ENCODE peak calls at places on chromosomes 7 and 10, in seven cellular contexts. O, W, R, Y, A, K and N are unnamed samples.

GRCh38 chr7:108138911-108139310 is 8.8 kb upstream of the LAMB4 start:
- DNase-seq in O (no peak), W (no peak), R (no peak), Y (no peak), A (no peak), K (no peak), N (no peak)

GRCh38 chr7:916291-916941 is 38.1 kb downstream of the ADAP1 start:
- DNase-seq in O (peak), W (peak), R (no peak), Y (no peak), A (no peak), K (no peak), N (no peak)

GRCh38 chr10:3220853-3221252 is 48.3 kb upstream of the PITRM1 start:
- DNase-seq in O (no peak), W (no peak), R (no peak), Y (no peak), A (no peak), K (no peak), N (no peak)

GRCh38 chr7:112199035-112199655 is 7.1 kb downstream of the DOCK4 start:
- DNase-seq in O (no peak), W (no peak), R (no peak), Y (no peak), A (no peak), K (no peak), N (no peak)

GRCh38 chr10:79322616-79323566 is 24.4 kb upstream of the PPIF start:
- DNase-seq in O (no peak), W (no peak), R (peak), Y (no peak), A (peak), K (peak), N (no peak)

GRCh38 chr7:74637745-74638144 is 19.8 kb upstream of the GTF2I start:
- DNase-seq in O (no peak), W (no peak), R (no peak), Y (no peak), A (no peak), K (no peak), N (no peak)

GRCh38 chr7:152435384-152436278 is at the start of gene KMT2C:
- DNase-seq in O (no peak), W (peak), R (peak), Y (peak), A (peak), K (no peak), N (no peak)

GRCh38 chr7:31251441-31251840 is 89.1 kb downstream of the NEUROD6 start:
- DNase-seq in O (no peak), W (no peak), R (no peak), Y (peak), A (no peak), K (no peak), N (no peak)

GRCh38 chr10:17758896-17759295 is 6.9 kb downstream of the TMEM236 start:
- DNase-seq in O (no peak), W (no peak), R (no peak), Y (no peak), A (no peak), K (no peak), N (no peak)

GRCh38 chr10:47362199-47362598 is 14.0 kb downstream of the RBP3 start:
- DNase-seq in O (no peak), W (no peak), R (no peak), Y (no peak), A (no peak), K (no peak), N (no peak)

GRCh38 chr10:84540617-84541288 is 212.4 kb downstream of the CCSER2 start:
- DNase-seq in O (no peak), W (peak), R (peak), Y (peak), A (peak), K (no peak), N (peak)

GRCh38 chr7:112362053-112362650 is 88.1 kb upstream of the IFRD1 start:
- DNase-seq in O (no peak), W (no peak), R (no peak), Y (peak), A (no peak), K (no peak), N (no peak)

GRCh38 chr7:44673324-44673723 is 66.9 kb downstream of the OGDH start:
- DNase-seq in O (no peak), W (no peak), R (no peak), Y (no peak), A (no peak), K (no peak), N (no peak)

GRCh38 chr7:13144622-13145021 is 457.2 kb downstream of the ARL4A start:
- DNase-seq in O (no peak), W (no peak), R (no peak), Y (no peak), A (no peak), K (no peak), N (no peak)

GRCh38 chr7:3188946-3189345 is 112.1 kb upstream of the SDK1 start:
- DNase-seq in O (no peak), W (no peak), R (no peak), Y (no peak), A (no peak), K (no peak), N (no peak)

GRCh38 chr10:121753726-121754476 is 155.7 kb upstream of the FGFR2 start:
- DNase-seq in O (no peak), W (no peak), R (no peak), Y (no peak), A (peak), K (peak), N (no peak)

GRCh38 chr10:111392910-111393309 is 316.1 kb downstream of the ADRA2A start:
- DNase-seq in O (no peak), W (no peak), R (no peak), Y (no peak), A (no peak), K (no peak), N (no peak)

GRCh38 chr7:135177021-135177696 is 6.7 kb upstream of the CYREN start:
- DNase-seq in O (peak), W (peak), R (no peak), Y (no peak), A (no peak), K (no peak), N (no peak)

GRCh38 chr10:26881600-26882331 is 21.0 kb upstream of the ABI1 start:
- DNase-seq in O (no peak), W (no peak), R (no peak), Y (peak), A (no peak), K (no peak), N (no peak)

GRCh38 chr10:63166742-63167258 is 33.7 kb downstream of the NRBF2 start:
- DNase-seq in O (no peak), W (no peak), R (peak), Y (peak), A (peak), K (peak), N (no peak)

GRCh38 chr7:97015787-97016391 is 8.7 kb downstream of the DLX5 start:
- DNase-seq in O (no peak), W (no peak), R (no peak), Y (no peak), A (no peak), K (no peak), N (no peak)

GRCh38 chr7:107605223-107605815 is 25.3 kb downstream of the BCAP29 start:
- DNase-seq in O (no peak), W (no peak), R (no peak), Y (no peak), A (no peak), K (no peak), N (no peak)

GRCh38 chr7:4610768-4611467 is 71.2 kb upstream of the FOXK1 start:
- DNase-seq in O (no peak), W (peak), R (peak), Y (peak), A (peak), K (peak), N (no peak)

GRCh38 chr7:116782177-116782711 is 80.1 kb upstream of the CAPZA2 start:
- DNase-seq in O (no peak), W (no peak), R (no peak), Y (peak), A (no peak), K (no peak), N (no peak)

GRCh38 chr7:158648787-158649186 is 55.8 kb downstream of the NCAPG2 start:
- DNase-seq in O (no peak), W (no peak), R (no peak), Y (no peak), A (no peak), K (no peak), N (no peak)

GRCh38 chr7:51647486-51647885 is 330.9 kb upstream of the COBL start:
- DNase-seq in O (no peak), W (no peak), R (no peak), Y (no peak), A (no peak), K (no peak), N (no peak)

GRCh38 chr7:57203161-57203791 is 71.0 kb upstream of the ZNF479 start:
- DNase-seq in O (peak), W (no peak), R (no peak), Y (no peak), A (no peak), K (no peak), N (peak)

GRCh38 chr10:12081470-12081869 is 12.7 kb downstream of the DHTKD1 start:
- DNase-seq in O (no peak), W (no peak), R (no peak), Y (no peak), A (no peak), K (no peak), N (no peak)

GRCh38 chr7:127776776-127777390 is 124.9 kb downstream of the SND1 start:
- DNase-seq in O (no peak), W (no peak), R (no peak), Y (no peak), A (no peak), K (no peak), N (no peak)

GRCh38 chr7:132004528-132004927 is 448.1 kb upstream of the PODXL start:
- DNase-seq in O (no peak), W (peak), R (no peak), Y (no peak), A (no peak), K (no peak), N (no peak)

GRCh38 chr7:47194516-47194915 is 387.4 kb downstream of the TNS3 start:
- DNase-seq in O (no peak), W (no peak), R (peak), Y (no peak), A (no peak), K (no peak), N (peak)

GRCh38 chr7:47196106-47196630 is 385.7 kb downstream of the TNS3 start:
- DNase-seq in O (no peak), W (no peak), R (no peak), Y (no peak), A (no peak), K (no peak), N (no peak)

GRCh38 chr7:47197508-47197907 is 384.4 kb downstream of the TNS3 start:
- DNase-seq in O (no peak), W (no peak), R (no peak), Y (no peak), A (no peak), K (no peak), N (no peak)

GRCh38 chr7:47198159-47198558 is 383.8 kb downstream of the TNS3 start:
- DNase-seq in O (no peak), W (no peak), R (no peak), Y (no peak), A (no peak), K (no peak), N (no peak)

GRCh38 chr7:47195641-47196040 is 386.3 kb downstream of the TNS3 start:
- DNase-seq in O (no peak), W (no peak), R (no peak), Y (peak), A (no peak), K (no peak), N (peak)
- TF ChIP-seq CTCF in O (no peak), W (no peak), R (no peak), Y (peak), A (peak), K (no peak), N (no peak)

GRCh38 chr10:308572-309085 is 173.4 kb downstream of the ZMYND11 start:
- DNase-seq in O (no peak), W (no peak), R (peak), Y (no peak), A (no peak), K (no peak), N (no peak)
- TF ChIP-seq CTCF in O (no peak), W (no peak), R (no peak), Y (no peak), A (no peak), K (no peak), N (no peak)

GRCh38 chr10:132886211-132887099 is 55.9 kb downstream of the CFAP46 start:
- DNase-seq in O (peak), W (no peak), R (no peak), Y (no peak), A (no peak), K (no peak), N (no peak)
- TF ChIP-seq CTCF in O (no peak), W (no peak), R (no peak), Y (no peak), A (no peak), K (no peak), N (no peak)

DNA sequence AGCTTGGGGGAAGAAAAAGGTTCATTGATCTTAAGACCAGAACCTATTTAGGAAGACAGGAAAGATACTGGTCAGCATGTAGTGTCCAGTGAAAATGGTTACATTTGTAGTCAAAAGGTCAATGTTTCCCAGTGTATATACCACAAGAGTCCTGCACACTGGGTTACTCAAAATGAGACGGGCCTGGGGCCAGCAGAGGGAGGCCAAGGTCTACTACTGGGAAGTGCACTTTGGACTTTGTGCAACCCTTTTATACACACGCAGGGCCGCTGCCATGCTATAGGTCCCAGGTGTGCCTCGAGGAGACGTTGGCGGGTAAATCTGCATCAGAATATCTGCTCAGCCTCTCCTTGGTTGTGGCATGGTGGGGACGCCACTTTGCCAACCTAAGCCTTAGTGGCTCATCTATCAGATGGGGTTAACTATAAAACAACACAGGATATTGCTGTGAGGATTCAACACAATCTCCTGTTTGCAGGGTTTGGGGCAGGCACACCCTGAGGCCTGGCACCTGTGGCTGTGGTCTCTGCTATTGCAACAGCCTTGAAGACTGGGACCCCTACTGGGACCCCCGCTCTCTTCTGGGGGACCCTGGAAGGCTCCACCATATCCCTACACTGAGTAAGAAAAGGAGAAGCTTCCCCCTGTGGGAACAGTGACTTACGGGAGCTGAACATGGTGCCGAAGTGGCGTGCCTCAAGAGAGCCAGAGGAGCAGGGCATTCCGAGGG is 19.7 kb downstream of the CLRN3 start:
- DNase-seq in O (no peak), W (no peak), R (peak), Y (no peak), A (no peak), K (no peak), N (peak)
- TF ChIP-seq CTCF in O (peak), W (no peak), R (peak), Y (no peak), A (no peak), K (no peak), N (no peak)

GRCh38 chr7:76356823-76357222 is 2.0 kb downstream of the YWHAG start:
- DNase-seq in O (no peak), W (no peak), R (no peak), Y (peak), A (no peak), K (no peak), N (no peak)

GRCh38 chr7:76359111-76359986 is 558 bp upstream of the YWHAG start:
- DNase-seq in O (peak), W (peak), R (peak), Y (peak), A (peak), K (peak), N (peak)

GRCh38 chr7:76357379-76358052 is 1.3 kb downstream of the YWHAG start:
- DNase-seq in O (no peak), W (no peak), R (no peak), Y (no peak), A (no peak), K (no peak), N (no peak)

GRCh38 chr7:76358053-76358477 is 726 bp downstream of the YWHAG start:
- DNase-seq in O (no peak), W (no peak), R (peak), Y (peak), A (peak), K (no peak), N (no peak)

DNA sequence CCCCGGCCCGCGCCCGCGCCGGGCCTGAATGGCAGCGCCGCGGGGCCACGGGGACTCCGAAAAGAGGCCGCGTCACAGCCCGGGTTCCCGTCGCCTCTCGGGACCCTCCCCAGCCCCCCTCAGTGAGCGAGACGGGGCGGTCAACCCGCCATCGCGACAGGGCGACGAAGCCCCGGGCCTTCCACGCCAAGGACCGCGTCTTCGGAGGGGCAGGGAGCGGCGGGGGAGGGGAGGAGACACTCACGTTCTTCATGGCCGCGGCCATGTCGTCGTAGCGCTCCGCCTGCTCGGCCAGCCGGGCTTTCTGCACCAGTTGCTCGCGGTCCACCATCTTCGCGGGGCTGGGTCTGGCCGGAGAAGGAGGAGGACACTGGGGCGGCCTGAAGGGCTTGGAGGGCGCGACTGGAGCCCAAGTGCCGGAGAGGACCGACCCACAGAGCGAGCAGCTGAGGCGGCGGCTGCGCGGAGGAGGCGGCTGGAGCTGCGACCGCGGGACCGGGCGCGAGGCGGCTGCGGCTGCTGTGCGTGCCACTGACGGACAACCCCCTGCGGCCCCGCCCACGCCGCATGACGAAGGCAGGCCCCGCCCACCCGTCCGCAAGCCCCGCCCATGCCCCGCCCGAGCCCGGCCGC is at the start of gene YWHAG:
- DNase-seq in O (peak), W (no peak), R (peak), Y (peak), A (peak), K (no peak), N (peak)
- TF ChIP-seq CTCF in O (no peak), W (no peak), R (no peak), Y (no peak), A (no peak), K (no peak), N (no peak)

GRCh38 chr10:93741367-93741766 is 16.4 kb upstream of the LGI1 start:
- DNase-seq in O (no peak), W (no peak), R (no peak), Y (no peak), A (no peak), K (no peak), N (no peak)

GRCh38 chr10:93749218-93749799 is 8.4 kb upstream of the LGI1 start:
- DNase-seq in O (no peak), W (no peak), R (peak), Y (peak), A (no peak), K (no peak), N (no peak)

GRCh38 chr10:93742633-93743349 is 14.9 kb upstream of the LGI1 start:
- DNase-seq in O (no peak), W (no peak), R (no peak), Y (no peak), A (peak), K (peak), N (no peak)

GRCh38 chr10:93746844-93747284 is 10.9 kb upstream of the LGI1 start:
- DNase-seq in O (peak), W (no peak), R (peak), Y (peak), A (no peak), K (no peak), N (peak)

DNA sequence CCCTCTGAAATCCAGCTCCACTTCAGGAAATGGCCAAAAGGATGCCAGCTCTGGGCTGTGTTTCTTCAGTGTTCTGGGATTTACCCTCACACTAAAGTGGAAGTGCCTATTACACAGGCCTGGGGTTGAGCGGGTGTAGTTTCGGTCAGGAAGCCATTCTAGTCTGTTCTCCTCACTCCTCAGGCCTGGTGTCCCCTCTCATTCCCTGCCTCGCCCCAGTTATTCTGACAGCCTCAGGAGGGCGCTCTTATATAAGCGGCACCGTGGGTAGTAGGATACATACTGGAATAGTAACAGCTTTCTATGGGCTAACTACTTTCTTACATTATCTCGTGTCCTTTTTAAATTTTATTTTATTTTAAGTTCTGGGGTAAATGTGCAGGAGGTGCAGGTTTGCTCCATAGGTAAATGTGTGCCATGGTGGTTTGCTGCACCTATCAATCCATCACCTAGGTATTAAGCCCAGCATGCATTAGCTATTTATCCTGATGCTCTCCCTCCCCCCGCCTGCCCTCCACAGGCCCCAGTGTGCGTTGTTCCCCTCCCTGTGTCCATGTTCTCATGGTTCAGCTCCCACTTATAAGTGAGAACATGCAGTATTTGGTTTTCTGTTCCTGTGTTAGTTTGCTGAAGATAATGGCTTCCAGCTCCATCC is 12.2 kb upstream of the LGI1 start:
- DNase-seq in O (no peak), W (no peak), R (no peak), Y (peak), A (no peak), K (no peak), N (no peak)
- TF ChIP-seq CTCF in O (no peak), W (no peak), R (no peak), Y (peak), A (peak), K (peak), N (peak)

DNA sequence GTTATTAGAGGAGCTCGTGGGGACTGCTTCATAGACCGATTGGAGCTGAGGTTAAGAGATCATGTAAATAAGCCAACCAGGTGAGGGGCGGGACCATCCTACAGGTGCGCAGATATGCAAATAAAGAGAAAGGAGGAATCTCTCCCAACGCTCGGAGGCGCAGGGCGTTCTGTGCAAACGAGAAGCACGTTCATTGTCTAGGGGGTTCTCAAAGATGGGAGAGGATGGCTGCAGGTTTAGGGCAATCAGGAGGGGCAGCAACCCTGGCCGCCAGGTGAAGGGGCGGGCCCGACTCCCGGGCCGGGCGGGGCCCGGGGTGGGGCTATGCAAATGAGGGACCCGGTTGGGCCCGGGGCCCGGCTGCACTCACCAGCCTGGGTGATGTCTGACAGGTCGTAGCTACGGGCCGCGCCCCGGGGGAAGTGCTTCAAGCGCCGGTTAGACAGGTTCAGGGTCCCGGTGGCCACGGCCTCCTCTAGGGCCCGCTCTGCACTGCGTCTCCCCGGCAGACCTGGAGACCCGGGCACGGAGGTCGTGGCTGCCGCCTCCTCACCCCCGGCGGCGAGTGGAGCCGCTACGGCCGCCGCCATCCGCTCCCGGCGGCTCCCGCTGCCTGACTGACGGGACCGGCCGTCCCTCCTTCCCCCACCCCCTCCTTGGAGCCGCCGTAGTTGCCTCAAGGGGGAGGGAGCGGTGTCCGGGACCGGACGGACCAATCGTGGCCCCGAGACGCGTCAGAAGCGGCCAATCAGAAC is at the start of gene LRCH4:
- DNase-seq in O (no peak), W (peak), R (peak), Y (peak), A (no peak), K (no peak), N (no peak)
- TF ChIP-seq CTCF in O (no peak), W (no peak), R (no peak), Y (no peak), A (no peak), K (no peak), N (no peak)